ENCODE peak calls at places on chromosomes 5 and 9, in nine cellular contexts. One of them, this sample, is unnamed.
A peak's percentile ranks its signal among the peaks of the same experiment; 100 is the strongest.

GRCh38 chr5:140555747-140556312 is 1.4 kb downstream of the SRA1 start:
- DNase-seq in sciatic nerve: no peak
- DNase-seq in NCI-H1105 treated with DMSO at 0.1 percent for 48 hours: no peak
- DNase-seq in HCEC 1CT: no peak
- DNase-seq in anterior cingulate cortex: no peak
- DNase-seq in NCI-H1092 treated with DMSO at 0.1 percent for 48 hours: no peak
- DNase-seq in progenitor cell of endocrine pancreas: no peak
- DNase-seq in AG09309: no peak
- DNase-seq in C1 segment of cervical spinal cord: no peak
- DNase-seq in this sample: no peak

GRCh38 chr9:114271556-114272510 is 51.1 kb upstream of the ORM1 start:
- DNase-seq in sciatic nerve: no peak
- DNase-seq in NCI-H1105 treated with DMSO at 0.1 percent for 48 hours: no peak
- DNase-seq in HCEC 1CT: peak; percentile 31
- DNase-seq in anterior cingulate cortex: no peak
- DNase-seq in NCI-H1092 treated with DMSO at 0.1 percent for 48 hours: peak; percentile 21
- DNase-seq in progenitor cell of endocrine pancreas: no peak
- DNase-seq in AG09309: no peak
- DNase-seq in C1 segment of cervical spinal cord: peak; percentile 1
- DNase-seq in this sample: no peak

GRCh38 chr5:179906795-179907569 is 715 bp downstream of the TBC1D9B start:
- DNase-seq in sciatic nerve: no peak
- DNase-seq in NCI-H1105 treated with DMSO at 0.1 percent for 48 hours: no peak
- DNase-seq in HCEC 1CT: peak; percentile 5
- DNase-seq in anterior cingulate cortex: no peak
- DNase-seq in NCI-H1092 treated with DMSO at 0.1 percent for 48 hours: no peak
- DNase-seq in progenitor cell of endocrine pancreas: peak; percentile 14
- DNase-seq in AG09309: no peak
- DNase-seq in C1 segment of cervical spinal cord: no peak
- DNase-seq in this sample: peak; percentile 69

GRCh38 chr9:124220551-124221451 is 36.9 kb upstream of the NEK6 start:
- DNase-seq in sciatic nerve: peak; percentile 61
- DNase-seq in NCI-H1105 treated with DMSO at 0.1 percent for 48 hours: peak; percentile 5
- DNase-seq in HCEC 1CT: peak; percentile 55
- DNase-seq in anterior cingulate cortex: peak; percentile 15
- DNase-seq in NCI-H1092 treated with DMSO at 0.1 percent for 48 hours: peak; percentile 86
- DNase-seq in progenitor cell of endocrine pancreas: no peak
- DNase-seq in AG09309: no peak
- DNase-seq in C1 segment of cervical spinal cord: no peak
- DNase-seq in this sample: no peak

GRCh38 chr9:99259231-99259918 is 37.3 kb downstream of the SEC61B start:
- DNase-seq in sciatic nerve: peak; percentile 89
- DNase-seq in NCI-H1105 treated with DMSO at 0.1 percent for 48 hours: no peak
- DNase-seq in HCEC 1CT: peak; percentile 8
- DNase-seq in anterior cingulate cortex: peak; percentile 82
- DNase-seq in NCI-H1092 treated with DMSO at 0.1 percent for 48 hours: peak; percentile 61
- DNase-seq in progenitor cell of endocrine pancreas: no peak
- DNase-seq in AG09309: no peak
- DNase-seq in C1 segment of cervical spinal cord: peak; percentile 77
- DNase-seq in this sample: peak; percentile 67

GRCh38 chr9:130331061-130331460 is 65.5 kb downstream of the HMCN2 start:
- DNase-seq in sciatic nerve: no peak
- DNase-seq in NCI-H1105 treated with DMSO at 0.1 percent for 48 hours: no peak
- DNase-seq in HCEC 1CT: no peak
- DNase-seq in anterior cingulate cortex: no peak
- DNase-seq in NCI-H1092 treated with DMSO at 0.1 percent for 48 hours: no peak
- DNase-seq in progenitor cell of endocrine pancreas: no peak
- DNase-seq in AG09309: no peak
- DNase-seq in C1 segment of cervical spinal cord: no peak
- DNase-seq in this sample: no peak

GRCh38 chr9:83434254-83434653 is 103.9 kb downstream of the FRMD3 start:
- DNase-seq in sciatic nerve: no peak
- DNase-seq in NCI-H1105 treated with DMSO at 0.1 percent for 48 hours: no peak
- DNase-seq in HCEC 1CT: no peak
- DNase-seq in anterior cingulate cortex: no peak
- DNase-seq in NCI-H1092 treated with DMSO at 0.1 percent for 48 hours: no peak
- DNase-seq in progenitor cell of endocrine pancreas: no peak
- DNase-seq in AG09309: no peak
- DNase-seq in C1 segment of cervical spinal cord: no peak
- DNase-seq in this sample: no peak

GRCh38 chr9:130283514-130284248 is 18.1 kb downstream of the HMCN2 start:
- DNase-seq in sciatic nerve: peak; percentile 3
- DNase-seq in NCI-H1105 treated with DMSO at 0.1 percent for 48 hours: no peak
- DNase-seq in HCEC 1CT: no peak
- DNase-seq in anterior cingulate cortex: no peak
- DNase-seq in NCI-H1092 treated with DMSO at 0.1 percent for 48 hours: peak; percentile 25
- DNase-seq in progenitor cell of endocrine pancreas: no peak
- DNase-seq in AG09309: no peak
- DNase-seq in C1 segment of cervical spinal cord: no peak
- DNase-seq in this sample: no peak

GRCh38 chr9:113906411-113907110 is 30.5 kb downstream of the ZNF618 start:
- DNase-seq in sciatic nerve: no peak
- DNase-seq in NCI-H1105 treated with DMSO at 0.1 percent for 48 hours: no peak
- DNase-seq in HCEC 1CT: peak; percentile 20
- DNase-seq in anterior cingulate cortex: no peak
- DNase-seq in NCI-H1092 treated with DMSO at 0.1 percent for 48 hours: no peak
- DNase-seq in progenitor cell of endocrine pancreas: no peak
- DNase-seq in AG09309: no peak
- DNase-seq in C1 segment of cervical spinal cord: no peak
- DNase-seq in this sample: peak; percentile 36

This sample was measured in H1.